ENCODE peak calls at places on chromosomes 13 and 19, in ten cellular contexts. Q is CD8-positive, alpha-beta memory T cell; T is neural progenitor cell; H is aorta; K is cardiac muscle cell; N is IMR-90; I is body of pancreas; M is heart right ventricle; D is neuronal stem cell; A is thyroid gland. P is an unnamed sample.

GRCh38 chr19:39308531-39309304 is 11.9 kb downstream of the LRFN1 start:
- DNase-seq in T (peak; percentile 75), K (peak; percentile 37), N (no peak), A (no peak), M (no peak), Q (no peak), I (no peak), H (peak; percentile 16), D (no peak), P (no peak)

GRCh38 chr19:18002347-18002850 is 5.6 kb upstream of the ARRDC2 start:
- DNase-seq in N (no peak), D (no peak), M (peak; percentile 42), I (no peak), H (peak; percentile 83), Q (no peak), T (no peak), K (no peak), A (no peak), P (no peak)

GRCh38 chr19:10018219-10018618 is 4.9 kb downstream of the RDH8 start:
- DNase-seq in T (no peak), Q (no peak), M (no peak), I (no peak), N (peak; percentile 87), A (no peak), H (no peak), D (no peak), K (no peak), P (no peak)

GRCh38 chr19:3358919-3359849 is 7.2 kb upstream of the NFIC start:
- DNase-seq in I (peak; percentile 82), N (peak; percentile 51), D (no peak), K (peak; percentile 60), M (peak; percentile 72), A (peak; percentile 72), Q (peak; percentile 68), H (peak; percentile 81), T (peak; percentile 60), P (peak; percentile 71)

GRCh38 chr13:100139822-100140221 is 50.9 kb downstream of the PCCA start:
- DNase-seq in D (no peak), Q (no peak), I (no peak), A (no peak), T (no peak), K (no peak), H (no peak), M (no peak), N (peak; percentile 67), P (no peak)

GRCh38 chr19:43618921-43619261 is 538 bp downstream of the ZNF428 start:
- DNase-seq in D (no peak), A (no peak), Q (no peak), M (no peak), K (no peak), N (peak; percentile 8), H (no peak), T (no peak), I (no peak), P (no peak)

GRCh38 chr19:1067341-1068103 is 555 bp downstream of the ARHGAP45 start:
- DNase-seq in A (no peak), Q (peak; percentile 89), I (no peak), T (no peak), D (no peak), N (no peak), M (no peak), H (peak; percentile 53), K (no peak), P (no peak)

GRCh38 chr13:101150998-101151397 is 265.3 kb downstream of the NALCN start:
- DNase-seq in Q (no peak), T (peak; percentile 45), N (peak; percentile 24), I (no peak), K (peak; percentile 14), D (no peak), M (no peak), A (peak; percentile 26), H (no peak), P (no peak)

GRCh38 chr19:9178901-9179300 is at the start of gene OR7D2:
- DNase-seq in N (peak; percentile 10), Q (no peak), D (no peak), H (no peak), K (no peak), T (no peak), A (no peak), M (no peak), I (no peak), P (no peak)

GRCh38 chr19:3175761-3176714 is 2.5 kb upstream of the S1PR4 start:
- DNase-seq in Q (peak; percentile 32), D (no peak), H (no peak), T (no peak), M (no peak), A (peak; percentile 98), K (no peak), N (peak; percentile 65), I (peak; percentile 52), P (no peak)

GRCh38 chr19:42270346-42271044 is 1.4 kb downstream of the CIC start:
- DNase-seq in T (no peak), I (peak; percentile 69), Q (peak; percentile 71), M (peak; percentile 50), D (no peak), H (peak; percentile 85), N (no peak), K (no peak), A (peak; percentile 62), P (peak; percentile 64)

GRCh38 chr13:21219044-21219381 is 42.6 kb downstream of the MRPL57 start:
- DNase-seq in T (no peak), D (no peak), I (no peak), A (no peak), H (no peak), K (no peak), Q (no peak), N (no peak), M (no peak), P (no peak)

GRCh38 chr13:94028234-94029145 is 451.0 kb downstream of the DCT start:
- DNase-seq in D (no peak), K (peak; percentile 46), N (no peak), I (no peak), Q (no peak), A (no peak), M (no peak), T (no peak), H (no peak), P (no peak)

GRCh38 chr13:97268772-97269171 is 46.6 kb downstream of the MBNL2 start:
- DNase-seq in D (no peak), K (no peak), H (peak; percentile 55), N (no peak), I (no peak), M (no peak), A (no peak), Q (no peak), T (no peak), P (no peak)

GRCh38 chr13:45860240-45860639 is 8.7 kb upstream of the SIAH3 start:
- DNase-seq in N (no peak), M (no peak), I (no peak), D (no peak), T (no peak), H (no peak), K (no peak), Q (no peak), A (no peak), P (no peak)

GRCh38 chr13:18232298-18232993 is 949.2 kb downstream of the TUBA3C start:
- DNase-seq in K (no peak), A (no peak), I (no peak), Q (no peak), T (no peak), H (no peak), D (no peak), M (no peak), N (no peak), P (no peak)
- H3K9me3 ChIP-seq in K (peaks cover 3% of the 10 kb centered on the region), A (no peaks in the 10 kb centered on the region), I (no peaks in the 10 kb centered on the region), Q (no peaks in the 10 kb centered on the region), T (peaks cover 11% of the 10 kb centered on the region), H (no peaks in the 10 kb centered on the region), D (peaks cover 7% of the 10 kb centered on the region), M (no peaks in the 10 kb centered on the region), N (peaks cover 31% of the 10 kb centered on the region), P (no peaks in the 10 kb centered on the region)

GRCh38 chr19:55552206-55552605 is 6.9 kb upstream of the SBK3 start:
- DNase-seq in H (no peak), Q (no peak), K (no peak), M (no peak), T (no peak), D (no peak), N (no peak), I (no peak), A (no peak), P (no peak)

GRCh38 chr19:55552620-55553019 is 7.3 kb upstream of the SBK3 start:
- DNase-seq in K (no peak), I (no peak), H (no peak), D (no peak), T (no peak), N (peak; percentile 89), M (no peak), A (peak; percentile 76), Q (no peak), P (no peak)

GRCh38 chr19:55554302-55554701 is 9.0 kb upstream of the SBK3 start:
- DNase-seq in I (no peak), Q (no peak), T (no peak), D (no peak), A (no peak), M (no peak), N (no peak), K (no peak), H (no peak), P (no peak)

GRCh38 chr19:55553217-55554182 is 8.2 kb upstream of the SBK3 start:
- DNase-seq in K (no peak), A (no peak), H (no peak), M (no peak), Q (no peak), D (no peak), I (no peak), N (no peak), T (no peak), P (no peak)

DNA sequence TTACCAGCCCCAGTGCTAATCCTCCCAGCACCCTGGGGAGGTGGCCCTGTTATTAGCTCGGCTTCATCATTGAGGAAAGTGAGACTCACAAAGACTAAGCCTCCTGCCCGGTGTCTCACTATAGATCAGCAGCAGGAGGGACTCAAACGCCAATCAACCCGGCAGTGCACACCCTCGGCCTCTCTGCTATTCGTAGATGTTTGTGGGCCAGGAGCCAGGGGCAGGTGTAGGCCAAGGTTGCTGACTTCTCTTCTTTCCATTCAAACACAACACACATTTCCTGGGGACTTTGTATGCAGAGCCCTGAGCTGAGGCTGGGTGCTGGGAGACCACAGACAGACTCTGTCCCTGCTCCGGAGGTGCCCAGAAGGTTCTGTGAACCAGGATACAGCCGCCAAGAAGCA is 9.4 kb upstream of the SBK3 start:
- DNase-seq in M (no peak), A (no peak), N (no peak), I (peak; percentile 43), D (no peak), K (no peak), Q (no peak), H (no peak), T (peak; percentile 70), P (no peak)
- H3K27ac ChIP-seq in M (no peak overlapping the region), A (no peak overlapping the region), N (no peak overlapping the region), I (no peak overlapping the region), D (peak overlapping the region; percentile 25), K (no peak overlapping the region), Q (no peak overlapping the region), H (no peak overlapping the region), T (no peak overlapping the region), P (no peak overlapping the region)

GRCh38 chr19:30358319-30358718 is 13.9 kb upstream of the ZNF536 start:
- DNase-seq in D (no peak), M (no peak), N (no peak), H (no peak), A (no peak), K (no peak), T (no peak), I (no peak), Q (no peak), P (no peak)
- H3K4me1 ChIP-seq in D (peaks cover 16% of the 10 kb centered on the region), M (peaks cover 5% of the 10 kb centered on the region), N (no peaks in the 10 kb centered on the region), H (no peaks in the 10 kb centered on the region), A (no peaks in the 10 kb centered on the region), K (no peaks in the 10 kb centered on the region), T (peaks cover 23% of the 10 kb centered on the region), I (no peaks in the 10 kb centered on the region), Q (no peaks in the 10 kb centered on the region), P (no peaks in the 10 kb centered on the region)

GRCh38 chr19:15618321-15618720 is 3.3 kb downstream of the CYP4F8 start:
- DNase-seq in I (no peak), T (no peak), N (no peak), M (no peak), K (no peak), D (no peak), A (no peak), Q (no peak), H (no peak), P (no peak)
- H3K9me3 ChIP-seq in I (no peaks in the 10 kb centered on the region), T (peaks cover 6% of the 10 kb centered on the region), N (peaks cover 19% of the 10 kb centered on the region), M (no peaks in the 10 kb centered on the region), K (no peaks in the 10 kb centered on the region), D (no peaks in the 10 kb centered on the region), A (no peaks in the 10 kb centered on the region), Q (no peaks in the 10 kb centered on the region), H (no peaks in the 10 kb centered on the region), P (no peaks in the 10 kb centered on the region)

P was measured in naive thymus-derived CD4-positive, alpha-beta T cell.